ENCODE peak calls at places on chromosomes 7 and 10, in five cellular contexts. B is putamen; L is T47D; M is stimulated activated CD4-positive, alpha-beta T cell treated with anti-CD3 and anti-CD28 coated beads, Interleukin-4, amount 100 ng/mL, for 48 hours; S is activated CD4-positive, alpha-beta T cell treated with anti-CD3 and anti-CD28 coated beads for 48 hours. G is an unnamed sample.

GRCh38 chr7:54967384-54967783 is 51.4 kb upstream of the EGFR start:
- DNase-seq in B (no peak), L (peak), M (no peak), S (no peak), G (no peak)

GRCh38 chr10:77741746-77742145 is 104.1 kb upstream of the KCNMA1 start:
- DNase-seq in B (no peak), L (no peak), M (no peak), S (no peak), G (no peak)

GRCh38 chr10:109029870-109030269 is 893.4 kb downstream of the XPNPEP1 start:
- DNase-seq in B (no peak), L (no peak), M (no peak), S (no peak), G (no peak)

GRCh38 chr7:24980695-24981543 is 941 bp upstream of the OSBPL3 start:
- DNase-seq in B (no peak), L (peak), M (peak), S (peak), G (peak)

GRCh38 chr7:142933624-142934023 is at the start of gene TRPV5:
- DNase-seq in B (no peak), L (no peak), M (no peak), S (no peak), G (no peak)

GRCh38 chr10:117503170-117503885 is 39.2 kb upstream of the EMX2 start:
- DNase-seq in B (no peak), L (peak), M (no peak), S (no peak), G (no peak)

GRCh38 chr10:18685555-18685954 is 26.3 kb downstream of the ARL5B start:
- DNase-seq in B (no peak), L (no peak), M (no peak), S (no peak), G (no peak)

GRCh38 chr7:108407674-108408073 is 48.6 kb downstream of the NRCAM start:
- DNase-seq in B (no peak), L (no peak), M (no peak), S (no peak), G (no peak)

G was measured in left ventricle myocardium superior.